ENCODE peak calls at places on chromosomes 6 and 20, in ten cellular contexts. O, M, L, Q, C, G, E, D, T and A are unnamed samples.

GRCh38 chr6:128069180-128069579 is 168.3 kb upstream of the THEMIS start:
- DNase-seq in D (no peak), L (no peak), C (no peak), T (no peak), Q (no peak), E (no peak), M (no peak), G (no peak), O (no peak), A (no peak)

GRCh38 chr6:22113046-22113766 is 183.6 kb downstream of the PRL start:
- DNase-seq in T (peak), M (no peak), L (no peak), O (peak), C (no peak), D (no peak), E (peak), G (no peak), Q (no peak), A (peak)

GRCh38 chr20:14335122-14335521 is 2.3 kb downstream of the FLRT3 start:
- DNase-seq in C (no peak), E (no peak), Q (no peak), M (no peak), D (no peak), L (no peak), O (no peak), G (no peak), T (no peak), A (no peak)

GRCh38 chr6:130900913-130901312 is 73.7 kb downstream of the SMLR1 start:
- DNase-seq in D (no peak), L (no peak), G (no peak), C (no peak), O (no peak), M (no peak), T (no peak), E (no peak), Q (no peak), A (peak)

GRCh38 chr20:3486850-3487249 is 16.0 kb downstream of the ATRN start:
- DNase-seq in E (no peak), D (no peak), G (no peak), O (no peak), Q (no peak), C (no peak), L (no peak), M (no peak), T (no peak), A (no peak)

GRCh38 chr6:3899061-3899460 is 49.9 kb downstream of the FAM50B start:
- DNase-seq in O (no peak), D (no peak), G (no peak), C (no peak), L (no peak), M (no peak), E (no peak), Q (no peak), T (no peak), A (no peak)

GRCh38 chr6:77456531-77457248 is 6.6 kb downstream of the HTR1B start:
- DNase-seq in C (no peak), T (no peak), Q (peak), G (no peak), L (no peak), M (peak), E (peak), D (no peak), O (no peak), A (no peak)

GRCh38 chr20:48919882-48920526 is 1.5 kb upstream of the ARFGEF2 start:
- DNase-seq in E (no peak), D (no peak), Q (no peak), C (no peak), O (no peak), L (no peak), G (peak), T (no peak), M (no peak), A (peak)

GRCh38 chr6:45715508-45715803 is 300.2 kb downstream of the CLIC5 start:
- DNase-seq in E (no peak), C (no peak), T (no peak), M (no peak), Q (no peak), L (no peak), O (no peak), G (no peak), D (no peak), A (no peak)

GRCh38 chr6:26223677-26224546 is 136.7 kb downstream of the HFE start:
- DNase-seq in Q (peak), L (peak), O (no peak), M (no peak), D (peak), G (peak), T (peak), C (peak), E (no peak), A (peak)

GRCh38 chr6:129105035-129105434 is 222.1 kb downstream of the LAMA2 start:
- DNase-seq in D (no peak), G (no peak), C (peak), E (no peak), Q (peak), O (no peak), M (no peak), L (no peak), T (no peak), A (no peak)

GRCh38 chr6:89273816-89274215 is 41.3 kb downstream of the GABRR2 start:
- DNase-seq in O (no peak), C (no peak), T (no peak), M (no peak), E (no peak), D (no peak), Q (no peak), G (no peak), L (no peak), A (no peak)

GRCh38 chr20:34571753-34572152 is 13.2 kb downstream of the MAP1LC3A start:
- DNase-seq in D (no peak), M (no peak), Q (peak), L (peak), E (peak), T (no peak), O (no peak), C (no peak), G (no peak), A (peak)

GRCh38 chr20:2122921-2123320 is 21.3 kb downstream of the STK35 start:
- DNase-seq in G (no peak), O (no peak), T (no peak), D (no peak), L (no peak), C (no peak), E (no peak), Q (no peak), M (no peak), A (no peak)

GRCh38 chr6:43728586-43728985 is 41.0 kb upstream of the MRPS18A start:
- DNase-seq in M (peak), T (peak), Q (peak), O (no peak), C (no peak), E (peak), D (no peak), L (no peak), G (no peak), A (no peak)

GRCh38 chr6:86724695-86725094 is 212.6 kb upstream of the HTR1E start:
- DNase-seq in Q (no peak), O (no peak), C (no peak), G (no peak), E (no peak), L (no peak), D (no peak), M (no peak), T (no peak), A (no peak)

GRCh38 chr6:36924778-36925396 is 29.7 kb upstream of the PI16 start:
- DNase-seq in Q (no peak), O (no peak), D (no peak), L (no peak), G (no peak), C (no peak), M (no peak), T (no peak), E (no peak), A (no peak)

GRCh38 chr6:54099201-54099600 is 12.0 kb upstream of the MLIP start:
- DNase-seq in T (no peak), C (no peak), Q (no peak), M (no peak), L (no peak), D (no peak), O (no peak), G (no peak), E (no peak), A (no peak)

GRCh38 chr6:160882741-160883340 is 108.7 kb upstream of the MAP3K4 start:
- DNase-seq in L (no peak), G (no peak), C (no peak), E (no peak), Q (peak), M (no peak), T (no peak), D (no peak), O (no peak), A (no peak)

GRCh38 chr20:44532981-44533331 is 11.1 kb upstream of the SERINC3 start:
- DNase-seq in G (no peak), M (no peak), E (no peak), C (no peak), O (no peak), L (no peak), T (no peak), D (no peak), Q (no peak), A (no peak)

GRCh38 chr6:138026342-138026741 is 80.9 kb downstream of the PERP start:
- DNase-seq in L (no peak), C (no peak), M (no peak), D (peak), T (no peak), G (no peak), Q (no peak), E (no peak), O (no peak), A (no peak)

GRCh38 chr6:79421707-79422484 is 115.3 kb downstream of the LCA5 start:
- DNase-seq in O (no peak), D (no peak), L (no peak), M (no peak), C (no peak), T (no peak), G (peak), Q (no peak), E (no peak), A (peak)

GRCh38 chr6:27472182-27472616 is 706 bp downstream of the ZNF184 start:
- DNase-seq in L (peak), E (no peak), D (peak), O (peak), T (peak), Q (no peak), G (peak), C (peak), M (peak), A (peak)

GRCh38 chr6:157434349-157435016 is 53.5 kb downstream of the ZDHHC14 start:
- DNase-seq in Q (no peak), T (no peak), G (peak), D (peak), M (no peak), E (no peak), O (peak), C (no peak), L (no peak), A (peak)

GRCh38 chr6:108242259-108242658 is 18.6 kb downstream of the SNX3 start:
- DNase-seq in E (no peak), C (peak), O (no peak), G (no peak), Q (no peak), L (no peak), T (no peak), M (no peak), D (no peak), A (no peak)

GRCh38 chr6:93407186-93407585 is 12.2 kb downstream of the EPHA7 start:
- DNase-seq in G (no peak), T (no peak), M (no peak), C (no peak), E (no peak), D (no peak), O (no peak), L (no peak), Q (no peak), A (no peak)

GRCh38 chr20:41748051-41748450 is 129.9 kb upstream of the CHD6 start:
- DNase-seq in E (no peak), L (no peak), G (no peak), M (no peak), T (no peak), O (no peak), Q (peak), D (no peak), C (no peak), A (no peak)

GRCh38 chr20:35551485-35551884 is 9.6 kb downstream of the ERGIC3 start:
- DNase-seq in M (no peak), O (no peak), E (no peak), C (no peak), L (no peak), Q (no peak), D (no peak), G (no peak), T (no peak), A (no peak)

GRCh38 chr20:61966492-61967244 is 99.0 kb downstream of the TAF4 start:
- DNase-seq in E (peak), T (peak), G (no peak), Q (no peak), D (no peak), M (no peak), C (no peak), L (no peak), O (no peak), A (peak)

GRCh38 chr6:159221486-159222170 is 52.4 kb downstream of the FNDC1 start:
- DNase-seq in E (no peak), Q (no peak), O (no peak), G (no peak), D (no peak), C (no peak), T (no peak), M (no peak), L (no peak), A (no peak)

GRCh38 chr20:36917240-36917639 is 34.3 kb downstream of the SAMHD1 start:
- DNase-seq in G (no peak), L (no peak), M (no peak), C (no peak), Q (no peak), T (no peak), O (no peak), E (no peak), D (no peak), A (no peak)

GRCh38 chr6:111794716-111795452 is 78.4 kb downstream of the FYN start:
- DNase-seq in M (no peak), Q (no peak), E (no peak), C (no peak), D (no peak), T (no peak), O (no peak), G (no peak), L (no peak), A (no peak)

GRCh38 chr6:3913077-3913957 is 64.1 kb downstream of the FAM50B start:
- DNase-seq in O (peak), L (no peak), C (no peak), G (peak), Q (peak), T (peak), M (no peak), E (peak), D (peak), A (peak)

GRCh38 chr20:25191689-25192088 is 3.8 kb upstream of the ENTPD6 start:
- DNase-seq in E (no peak), T (no peak), G (no peak), D (no peak), O (no peak), C (no peak), M (no peak), Q (no peak), L (no peak), A (peak)

GRCh38 chr6:9851541-9852380 is 563.1 kb downstream of the TFAP2A start:
- DNase-seq in T (no peak), C (peak), G (no peak), Q (peak), M (peak), E (no peak), L (peak), D (peak), O (no peak), A (no peak)

GRCh38 chr6:47428288-47428687 is 49.3 kb upstream of the CD2AP start:
- DNase-seq in Q (no peak), T (no peak), O (no peak), G (no peak), L (no peak), E (no peak), D (no peak), M (no peak), C (no peak), A (no peak)

GRCh38 chr20:15419856-15420255 is 1082.4 kb upstream of the FLRT3 start:
- DNase-seq in C (no peak), L (no peak), M (no peak), O (no peak), G (no peak), T (no peak), D (peak), Q (no peak), E (no peak), A (no peak)

GRCh38 chr6:156786652-156787051 is 9.5 kb downstream of the ARID1B start:
- DNase-seq in E (no peak), G (no peak), C (no peak), D (no peak), O (no peak), L (no peak), M (no peak), Q (peak), T (no peak), A (no peak)

GRCh38 chr6:38364127-38364526 is 275.6 kb downstream of the BTBD9 start:
- DNase-seq in G (no peak), D (no peak), T (no peak), M (no peak), C (no peak), O (no peak), Q (no peak), E (no peak), L (no peak), A (no peak)

GRCh38 chr6:118705799-118706481 is 54.5 kb upstream of the CEP85L start:
- DNase-seq in C (peak), E (no peak), L (peak), O (no peak), M (no peak), G (no peak), T (no peak), Q (peak), D (no peak), A (no peak)
- H3K27ac ChIP-seq in C (no peak), E (no peak), L (peak), O (no peak), M (no peak), G (no peak), T (no peak), Q (peak), D (no peak), A (no peak)

GRCh38 chr6:56683882-56684281 is 41.2 kb upstream of the DST start:
- DNase-seq in E (no peak), Q (no peak), D (peak), G (peak), C (no peak), O (peak), T (no peak), M (no peak), L (no peak), A (no peak)
- H3K27ac ChIP-seq in E (peak), Q (no peak), D (no peak), G (no peak), C (no peak), O (peak), T (peak), M (no peak), L (no peak), A (no peak)

GRCh38 chr20:58389324-58389967 is 417 bp downstream of the VAPB start:
- DNase-seq in D (no peak), E (no peak), C (peak), T (peak), G (peak), M (peak), O (no peak), Q (no peak), L (peak), A (peak)

GRCh38 chr20:58388882-58389323 is at the start of gene VAPB:
- DNase-seq in G (peak), Q (peak), M (peak), O (peak), E (peak), D (peak), L (peak), T (peak), C (peak), A (peak)

GRCh38 chr20:58388028-58388601 is 914 bp upstream of the VAPB start:
- DNase-seq in G (no peak), D (no peak), L (no peak), M (no peak), C (no peak), E (no peak), T (no peak), Q (no peak), O (no peak), A (no peak)

GRCh38 chr20:58390659-58391035 is 1.6 kb downstream of the VAPB start:
- DNase-seq in T (no peak), C (no peak), E (no peak), G (no peak), Q (no peak), D (no peak), M (no peak), O (no peak), L (no peak), A (no peak)

DNA sequence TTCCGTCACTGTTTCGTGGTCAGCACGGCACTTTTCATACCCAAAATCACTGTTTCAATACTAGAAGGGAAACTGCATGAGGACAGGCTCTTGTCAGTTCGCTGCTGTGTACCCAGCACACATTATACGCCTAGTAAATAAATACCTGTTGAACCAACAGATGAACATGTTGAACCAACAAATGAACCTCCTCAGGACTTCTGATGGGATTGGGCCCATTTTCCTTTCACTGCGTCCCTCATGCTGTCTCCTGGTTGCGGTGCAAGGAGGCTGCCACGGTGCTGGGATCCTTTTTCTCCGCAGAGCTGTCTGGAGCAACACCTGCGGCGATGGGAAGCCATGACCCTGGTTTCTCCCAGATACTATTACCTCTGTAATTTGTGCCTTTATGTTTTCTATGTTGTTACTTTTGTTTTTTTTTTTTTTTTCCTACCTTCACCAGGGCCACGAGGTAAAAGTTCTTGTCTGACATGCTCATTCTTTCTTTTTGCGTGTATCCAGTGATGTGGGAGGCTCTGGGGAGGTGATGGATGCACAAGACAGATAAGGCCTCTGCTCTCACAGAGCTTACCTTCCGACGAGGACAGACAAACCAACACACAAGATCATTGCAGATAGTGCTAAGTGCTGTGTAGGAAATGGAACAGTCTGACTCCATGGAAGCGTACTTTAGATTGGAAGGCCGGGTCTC is 1.1 kb downstream of the VAPB start:
- DNase-seq in L (no peak), D (no peak), M (no peak), C (no peak), O (no peak), E (no peak), T (no peak), Q (no peak), G (no peak), A (no peak)
- H3K27ac ChIP-seq in L (no peak), D (peak), M (peak), C (no peak), O (peak), E (peak), T (peak), Q (no peak), G (peak), A (peak)

DNA sequence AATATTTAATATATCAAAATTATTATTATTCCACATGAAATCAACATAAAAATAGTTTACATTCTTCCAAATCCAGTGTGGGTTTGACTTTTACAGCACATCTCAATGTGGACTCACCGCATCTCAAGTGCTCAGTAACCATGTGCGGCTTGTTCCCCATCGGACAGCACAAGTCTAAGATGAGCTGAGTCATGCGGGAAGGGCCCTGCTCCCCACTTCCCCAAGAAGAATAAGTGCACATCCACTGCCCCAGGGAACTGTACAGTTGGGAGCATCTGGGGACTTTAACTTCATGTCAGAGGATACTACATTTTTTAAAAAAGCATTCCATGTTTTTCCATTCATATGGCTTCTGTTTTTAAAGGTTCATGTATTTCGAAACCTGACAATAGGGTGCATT is 325.6 kb downstream of the BTBD3 start:
- DNase-seq in L (no peak), C (no peak), E (no peak), Q (no peak), G (no peak), T (no peak), O (no peak), M (no peak), D (no peak), A (no peak)
- H3K27ac ChIP-seq in L (no peak), C (no peak), E (no peak), Q (no peak), G (no peak), T (no peak), O (no peak), M (no peak), D (no peak), A (no peak)

DNA sequence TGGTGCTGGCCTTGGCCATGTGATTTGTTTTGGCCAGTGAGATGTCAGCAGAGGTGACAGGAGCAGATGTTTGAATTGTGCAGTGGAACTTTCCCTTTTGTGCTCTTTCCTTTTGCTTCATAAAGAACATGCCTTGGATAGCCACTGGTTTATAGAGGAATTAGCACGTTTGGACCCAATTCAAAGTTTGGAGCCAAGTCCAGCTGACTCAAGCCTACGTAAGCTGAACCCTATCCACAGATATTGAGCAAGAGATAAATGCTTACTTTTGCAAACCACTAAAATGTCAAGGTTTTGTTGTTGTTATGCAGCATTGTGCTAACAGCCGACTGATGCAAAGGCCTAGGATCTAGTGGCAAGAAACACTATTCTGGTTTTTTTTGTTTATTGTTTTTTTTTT is 230.9 kb upstream of the CITED2 start:
- DNase-seq in G (no peak), C (no peak), T (no peak), O (no peak), D (no peak), M (no peak), E (no peak), Q (no peak), L (no peak), A (no peak)
- H3K27ac ChIP-seq in G (no peak), C (no peak), T (peak), O (no peak), D (no peak), M (no peak), E (no peak), Q (no peak), L (no peak), A (no peak)